ENCODE peak calls at places on chromosomes 3 and 15, in eight cellular contexts. Z is suprapubic skin, X is breast epithelium, B is heart left ventricle, U is GM12878, I is HCT116, V is right lobe of liver, S is body of pancreas. E is an unnamed sample.

GRCh38 chr15:26641144-26641543 is 131.7 kb downstream of the GABRB3 start:
- DNase-seq in S (no peak), I (no peak), U (no peak), B (no peak), Z (no peak), V (no peak), X (no peak), E (no peak)

GRCh38 chr3:12750223-12750622 is 8.8 kb downstream of the TMEM40 start:
- DNase-seq in S (peak), Z (no peak), B (peak), X (no peak), I (peak), U (no peak), V (no peak), E (no peak)

GRCh38 chr15:92636950-92637481 is 18.6 kb downstream of the FAM174B start:
- DNase-seq in U (no peak), X (peak), Z (no peak), S (peak), I (peak), B (no peak), V (no peak), E (peak)

GRCh38 chr3:129226374-129226773 is 23.0 kb upstream of the COPG1 start:
- DNase-seq in I (peak), B (peak), Z (peak), S (peak), X (peak), V (peak), U (no peak), E (peak)

GRCh38 chr3:56990295-56991015 is 70.0 kb upstream of the SPATA12 start:
- DNase-seq in S (no peak), U (no peak), Z (no peak), V (no peak), B (no peak), I (no peak), X (no peak), E (no peak)

GRCh38 chr15:40934457-40934856 is 5.3 kb downstream of the DLL4 start:
- DNase-seq in S (no peak), X (no peak), I (no peak), Z (no peak), U (no peak), B (peak), V (no peak), E (no peak)

GRCh38 chr15:85763157-85763556 is 31.6 kb downstream of the KLHL25 start:
- DNase-seq in S (no peak), Z (no peak), B (peak), X (no peak), U (no peak), V (peak), I (no peak), E (peak)

GRCh38 chr3:107846282-107846852 is 244.5 kb downstream of the CD47 start:
- DNase-seq in Z (no peak), S (peak), U (no peak), X (peak), V (peak), I (peak), B (peak), E (peak)

GRCh38 chr3:108004647-108005046 is 86.2 kb downstream of the CD47 start:
- DNase-seq in Z (no peak), X (no peak), I (no peak), V (peak), S (peak), B (no peak), U (no peak), E (peak)

GRCh38 chr15:85473455-85473854 is 93.1 kb downstream of the AKAP13 start:
- DNase-seq in S (no peak), Z (no peak), B (no peak), V (no peak), U (no peak), I (no peak), X (no peak), E (no peak)

GRCh38 chr3:15291589-15292541 is 40.5 kb downstream of the SH3BP5 start:
- DNase-seq in B (no peak), V (no peak), Z (no peak), S (peak), X (no peak), I (no peak), U (peak), E (peak)

GRCh38 chr3:9715127-9715526 is 11.5 kb downstream of the CPNE9 start:
- DNase-seq in B (no peak), I (peak), U (no peak), S (no peak), Z (no peak), X (no peak), V (no peak), E (no peak)

GRCh38 chr3:88149146-88149515 is 628 bp upstream of the C3orf38 start:
- DNase-seq in X (no peak), V (no peak), I (peak), Z (no peak), S (no peak), U (no peak), B (no peak), E (no peak)

GRCh38 chr3:167095976-167096375 is 284.1 kb downstream of the ZBBX start:
- DNase-seq in S (no peak), Z (no peak), X (no peak), U (no peak), B (no peak), V (no peak), I (no peak), E (no peak)

GRCh38 chr3:111392911-111393351 is 149.1 kb upstream of the CD96 start:
- DNase-seq in B (no peak), Z (no peak), X (no peak), I (peak), V (no peak), U (no peak), S (no peak), E (no peak)

GRCh38 chr3:8713901-8714759 is 19.5 kb upstream of the CAV3 start:
- DNase-seq in S (no peak), Z (no peak), I (peak), U (no peak), B (no peak), X (no peak), V (no peak), E (no peak)

GRCh38 chr15:47717036-47717611 is at the start of gene SEMA6D:
- DNase-seq in B (peak), Z (peak), S (peak), U (no peak), X (peak), V (peak), I (no peak), E (peak)

GRCh38 chr15:98868564-98868963 is 139.0 kb downstream of the PGPEP1L start:
- DNase-seq in Z (no peak), V (no peak), U (no peak), S (no peak), I (no peak), X (no peak), B (no peak), E (no peak)

GRCh38 chr3:121758727-121759450 is 9.3 kb upstream of the GOLGB1 start:
- DNase-seq in X (no peak), V (no peak), I (no peak), S (no peak), B (no peak), U (no peak), Z (no peak), E (no peak)

GRCh38 chr3:53744351-53744750 is 101.9 kb downstream of the CHDH start:
- DNase-seq in Z (no peak), B (no peak), I (no peak), X (no peak), V (no peak), U (no peak), S (peak), E (no peak)

GRCh38 chr3:184801241-184801640 is 10.7 kb upstream of the VPS8 start:
- DNase-seq in S (no peak), V (no peak), I (no peak), U (no peak), B (no peak), Z (no peak), X (no peak), E (no peak)

GRCh38 chr15:79004336-79004735 is 59.5 kb upstream of the CTSH start:
- DNase-seq in V (no peak), X (no peak), I (peak), Z (no peak), U (peak), S (peak), B (no peak), E (no peak)

GRCh38 chr3:194011807-194012206 is 124.1 kb upstream of the HES1 start:
- DNase-seq in U (no peak), Z (no peak), I (no peak), B (no peak), S (no peak), V (no peak), X (no peak), E (no peak)

GRCh38 chr3:52221563-52222318 is 3.7 kb downstream of the TLR9 start:
- DNase-seq in U (no peak), Z (peak), X (peak), I (no peak), S (peak), V (peak), B (peak), E (no peak)

GRCh38 chr3:57402675-57403074 is 110.2 kb upstream of the ASB14 start:
- DNase-seq in Z (no peak), U (no peak), V (no peak), S (no peak), B (no peak), X (no peak), I (no peak), E (no peak)

GRCh38 chr3:164452707-164453106 is 625.6 kb downstream of the SI start:
- DNase-seq in X (no peak), B (no peak), S (no peak), Z (no peak), I (no peak), V (no peak), U (no peak), E (no peak)

GRCh38 chr3:123694377-123695147 is 109.7 kb upstream of the HACD2 start:
- DNase-seq in U (no peak), V (no peak), Z (no peak), S (no peak), X (no peak), B (no peak), I (no peak), E (peak)

GRCh38 chr15:65450556-65450955 is 27.8 kb upstream of the IGDCC4 start:
- DNase-seq in S (no peak), Z (no peak), U (no peak), I (no peak), X (no peak), B (no peak), V (no peak), E (no peak)

GRCh38 chr3:45124379-45124778 is 21.8 kb downstream of the CDCP1 start:
- DNase-seq in U (no peak), V (no peak), S (no peak), I (no peak), B (no peak), X (no peak), Z (no peak), E (no peak)
- H3K4me3 ChIP-seq in U (no peak), V (no peak), S (no peak), I (peak), B (no peak), X (no peak), Z (no peak), E (no peak)

DNA sequence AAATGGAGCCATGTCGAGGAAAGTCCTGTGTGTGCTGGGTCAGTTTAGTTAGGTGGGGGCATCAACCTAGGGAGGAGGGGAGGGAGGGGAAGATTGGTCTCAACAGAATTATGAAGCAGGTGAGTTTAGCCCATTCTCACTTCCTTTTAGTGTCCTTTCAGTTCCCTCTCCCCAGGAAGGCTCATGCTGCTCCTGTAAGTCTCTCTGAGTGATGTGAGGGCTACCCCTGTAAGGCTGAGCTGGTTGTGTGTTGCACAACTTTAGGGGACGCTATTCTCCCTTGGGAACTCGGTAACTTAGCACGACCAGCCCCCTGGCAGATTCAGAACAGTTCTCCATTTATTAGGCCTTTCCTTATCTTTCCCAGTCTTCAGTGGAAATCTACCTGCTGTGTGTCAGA is 21.2 kb downstream of the IL5RA start:
- DNase-seq in V (no peak), B (no peak), S (no peak), X (no peak), U (peak), Z (no peak), I (no peak), E (no peak)
- TF ChIP-seq CTCF in V (no peak), B (no peak), S (no peak), X (no peak), U (peak), Z (no peak), I (no peak), E (no peak)

GRCh38 chr15:90931737-90932659 is at the start of gene HDDC3:
- DNase-seq in I (peak), B (peak), X (peak), V (peak), U (peak), S (peak), Z (peak), E (peak)
- TF ChIP-seq POLR2A in I (peak), B (no peak), X (peak), V (peak), U (peak), S (peak), Z (no peak), E (no peak)

GRCh38 chr3:143769663-143770062 is 78.6 kb downstream of the SLC9A9 start:
- DNase-seq in X (no peak), S (no peak), I (no peak), V (no peak), U (no peak), Z (no peak), B (no peak), E (no peak)

GRCh38 chr3:143771258-143771657 is 77.0 kb downstream of the SLC9A9 start:
- DNase-seq in Z (no peak), U (no peak), S (no peak), B (no peak), X (no peak), I (no peak), V (no peak), E (no peak)

GRCh38 chr3:143771939-143772338 is 76.3 kb downstream of the SLC9A9 start:
- DNase-seq in I (no peak), V (no peak), X (no peak), Z (no peak), U (no peak), B (no peak), S (no peak), E (no peak)

DNA sequence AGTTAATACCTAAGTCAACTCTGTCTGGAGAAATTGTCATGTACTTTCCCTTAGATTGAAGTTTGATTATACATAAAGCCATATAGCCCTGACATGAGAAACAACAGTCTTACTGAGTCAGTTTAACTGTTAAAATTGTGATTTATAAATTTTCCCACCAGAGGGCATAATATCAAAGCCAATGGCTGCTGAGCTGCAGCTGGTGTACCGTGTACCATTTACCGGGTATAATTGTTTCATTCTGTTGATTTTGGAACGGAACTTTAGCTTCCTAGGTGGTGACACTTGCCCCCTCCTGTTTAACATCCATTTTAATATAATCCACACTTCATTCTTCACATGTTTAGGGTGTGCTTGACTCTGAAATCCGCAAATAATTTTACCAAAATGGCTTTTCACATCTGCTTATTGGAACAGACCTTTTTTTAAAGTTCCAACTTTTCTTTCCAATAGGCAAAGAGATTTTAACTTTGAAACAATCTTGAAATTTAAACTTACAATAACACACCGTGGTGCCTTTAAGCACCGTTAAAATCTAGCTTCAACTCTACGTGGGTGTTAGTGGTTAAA is 72.8 kb downstream of the SLC9A9 start:
- DNase-seq in X (no peak), I (peak), V (no peak), U (no peak), Z (no peak), B (no peak), S (peak), E (no peak)
- H3K4me3 ChIP-seq in X (peak), I (no peak), V (no peak), U (no peak), Z (no peak), B (peak), S (no peak), E (no peak)

GRCh38 chr3:40780341-40780800 is 255.6 kb downstream of the ZNF621 start:
- DNase-seq in U (no peak), V (no peak), I (no peak), B (peak), X (peak), Z (peak), S (peak), E (peak)

GRCh38 chr3:40779039-40779438 is 254.3 kb downstream of the ZNF621 start:
- DNase-seq in X (no peak), S (no peak), I (no peak), V (no peak), B (no peak), U (no peak), Z (no peak), E (no peak)

GRCh38 chr3:40780801-40781406 is 256.1 kb downstream of the ZNF621 start:
- DNase-seq in V (no peak), X (peak), Z (peak), B (peak), S (peak), U (no peak), I (no peak), E (peak)

GRCh38 chr3:40782086-40782721 is 257.4 kb downstream of the ZNF621 start:
- DNase-seq in V (no peak), B (no peak), X (no peak), Z (no peak), U (no peak), S (peak), I (no peak), E (no peak)
- TF ChIP-seq CTCF in V (no peak), B (no peak), X (no peak), Z (no peak), U (peak), S (no peak), I (no peak), E (no peak)

DNA sequence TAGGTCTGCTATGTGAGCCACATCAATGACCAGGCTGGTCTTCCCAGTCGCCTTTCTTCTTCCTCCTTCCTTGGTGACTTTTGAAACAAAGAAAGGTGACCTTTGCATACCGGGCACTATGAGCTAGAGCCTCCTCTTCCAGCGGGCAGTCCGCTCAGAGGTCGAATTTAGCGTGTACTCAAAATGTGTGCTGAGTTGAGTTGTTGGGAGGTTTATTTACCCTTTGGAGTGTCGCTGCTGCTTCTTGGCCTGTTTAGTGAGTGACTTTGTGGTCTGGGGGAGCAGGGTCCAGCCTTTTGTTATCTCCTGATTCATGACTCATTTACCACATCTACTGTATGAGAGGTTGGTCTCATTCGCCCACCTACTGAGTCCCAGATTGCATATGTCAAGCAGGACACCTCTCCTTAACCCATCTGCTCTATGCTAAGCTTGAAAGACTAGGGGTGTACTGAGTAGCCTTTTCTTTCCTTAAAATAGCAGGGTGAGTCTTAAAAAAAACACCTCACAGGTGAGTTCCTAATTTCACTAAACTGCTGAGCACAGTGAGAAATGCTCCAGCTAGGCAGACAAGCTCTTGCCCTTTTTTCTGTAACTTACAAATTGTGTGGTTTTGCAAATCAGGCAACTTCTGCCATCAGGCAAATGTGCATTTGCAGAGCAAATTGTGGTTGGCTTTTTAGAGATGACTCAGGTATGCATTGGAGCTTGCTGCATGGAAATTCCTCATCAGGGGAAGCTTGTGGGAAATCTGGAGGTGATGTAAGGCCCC is 3.2 kb upstream of the SIAH2 start:
- DNase-seq in S (no peak), U (peak), V (no peak), Z (no peak), X (no peak), I (no peak), B (no peak), E (no peak)
- TF ChIP-seq POLR2A in S (no peak), U (peak), V (no peak), Z (no peak), X (no peak), I (no peak), B (no peak), E (no peak)

E was measured in upper lobe of left lung.